ENCODE peak calls at places on chromosome 1, in seven cellular contexts. J is IMR-90, I is fibroblast of lung, X is WERI-Rb-1, R is lower lobe of right lung, K is pancreas, Y is HCT116. S is an unnamed sample. For H3K9me3, the result is how much of the 10 kb centered on the place peaks cover.

GRCh38 chr1:199307865-199308264 is 669.0 kb downstream of the PTPRC start:
- DNase-seq in J (no peak), I (no peak), X (no peak), R (no peak), K (no peak), Y (no peak), S (no peak)

GRCh38 chr1:106676021-106676420 is 380.5 kb upstream of the PRMT6 start:
- DNase-seq in J (no peak), I (peak), X (no peak), R (no peak), K (no peak), Y (no peak), S (no peak)

GRCh38 chr1:199735660-199736059 is 291.9 kb upstream of the NR5A2 start:
- DNase-seq in J (no peak), I (no peak), X (peak), R (no peak), K (no peak), Y (no peak), S (no peak)

GRCh38 chr1:97084566-97084965 is 363.0 kb downstream of the PTBP2 start:
- DNase-seq in J (peak), I (peak), X (no peak), R (no peak), K (no peak), Y (no peak), S (no peak)

GRCh38 chr1:27778022-27778421 is 5.0 kb downstream of the STX12 start:
- DNase-seq in J (no peak), I (no peak), X (no peak), R (no peak), K (no peak), Y (no peak), S (no peak)

GRCh38 chr1:230169454-230170152 is 102.6 kb downstream of the GALNT2 start:
- DNase-seq in J (peak), I (peak), X (no peak), R (no peak), K (no peak), Y (no peak), S (no peak)

GRCh38 chr1:51512120-51512519 is 6.9 kb downstream of the EPS15 start:
- DNase-seq in J (no peak), I (no peak), X (no peak), R (no peak), K (no peak), Y (no peak), S (no peak)

GRCh38 chr1:156537027-156537426 is 35.3 kb downstream of the IQGAP3 start:
- DNase-seq in J (no peak), I (no peak), X (no peak), R (no peak), K (no peak), Y (no peak), S (no peak)

GRCh38 chr1:71157151-71157550 is 76.3 kb upstream of the ZRANB2 start:
- DNase-seq in J (no peak), I (no peak), X (no peak), R (no peak), K (no peak), Y (no peak), S (no peak)

GRCh38 chr1:61338899-61339298 is 256.5 kb downstream of the NFIA start:
- DNase-seq in J (no peak), I (no peak), X (no peak), R (no peak), K (no peak), Y (no peak), S (no peak)

GRCh38 chr1:166975361-166976129 is at the start of gene ILDR2:
- DNase-seq in J (peak), I (peak), X (peak), R (peak), K (peak), Y (peak), S (no peak)

DNA sequence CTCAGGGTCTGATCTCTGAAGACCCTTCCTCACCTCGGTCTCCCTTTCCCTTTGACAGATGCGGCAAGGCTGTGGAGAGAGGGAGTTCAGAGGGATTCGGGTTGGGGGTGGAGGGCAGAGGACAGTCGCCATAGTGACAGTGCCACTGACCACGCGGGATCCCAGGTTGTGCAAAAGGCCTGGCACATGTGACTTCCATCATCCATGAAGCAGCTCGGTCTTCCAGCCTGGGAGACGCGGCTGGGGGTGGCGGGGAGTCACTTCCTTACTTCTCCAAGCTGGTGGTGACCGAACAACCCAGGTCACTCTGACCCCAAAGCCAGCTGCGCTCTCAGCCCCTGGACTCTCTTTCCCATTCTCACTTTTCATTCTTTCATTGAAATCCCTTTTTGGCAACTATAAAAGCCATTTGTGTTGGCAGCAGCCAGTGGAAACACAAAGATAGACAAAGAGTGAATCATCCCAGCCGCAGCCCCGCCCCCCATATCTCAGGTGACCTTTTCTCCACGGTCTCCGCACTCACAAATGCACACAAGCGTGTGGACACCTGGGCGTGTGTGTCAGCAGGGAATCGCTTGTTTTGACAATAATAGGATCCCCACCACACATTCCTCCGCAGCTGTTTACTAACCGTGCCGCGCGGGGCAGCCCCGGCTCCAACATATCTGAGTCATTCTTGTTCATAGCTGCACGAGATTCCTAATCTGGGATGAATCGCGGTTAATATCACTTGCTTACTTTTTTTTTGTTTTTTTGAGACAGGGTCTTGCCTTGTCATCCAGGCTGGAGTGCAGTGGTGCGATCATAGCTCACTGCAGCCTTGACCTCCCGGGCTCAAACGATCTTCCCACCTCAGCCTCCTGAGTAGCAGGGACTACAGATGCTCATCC is 68.3 kb downstream of the DHRS3 start:
- DNase-seq in J (peak), I (peak), X (no peak), R (peak), K (peak), Y (peak), S (peak)
- H3K27ac ChIP-seq in J (peak), I (peak), X (no peak), R (peak), K (peak), Y (peak), S (peak)

GRCh38 chr1:153238536-153238935 is 21.0 kb upstream of the LORICRIN start:
- DNase-seq in J (no peak), I (no peak), X (peak), R (no peak), K (no peak), Y (peak), S (no peak)
- TF ChIP-seq CTCF in J (no peak), I (no peak), X (peak), R (no peak), K (no peak), Y (peak), S (no peak)

GRCh38 chr1:118985611-118986290 is 2.4 kb downstream of the TBX15 start:
- DNase-seq in J (no peak), I (no peak), X (no peak), R (no peak), K (no peak), Y (no peak), S (no peak)

GRCh38 chr1:118983558-118984021 is 4.6 kb downstream of the TBX15 start:
- DNase-seq in J (no peak), I (no peak), X (no peak), R (no peak), K (no peak), Y (no peak), S (no peak)

GRCh38 chr1:118984990-118985608 is 3.0 kb downstream of the TBX15 start:
- DNase-seq in J (no peak), I (no peak), X (no peak), R (no peak), K (no peak), Y (no peak), S (no peak)

GRCh38 chr1:118982816-118983557 is 5.2 kb downstream of the TBX15 start:
- DNase-seq in J (no peak), I (no peak), X (no peak), R (no peak), K (no peak), Y (no peak), S (no peak)

DNA sequence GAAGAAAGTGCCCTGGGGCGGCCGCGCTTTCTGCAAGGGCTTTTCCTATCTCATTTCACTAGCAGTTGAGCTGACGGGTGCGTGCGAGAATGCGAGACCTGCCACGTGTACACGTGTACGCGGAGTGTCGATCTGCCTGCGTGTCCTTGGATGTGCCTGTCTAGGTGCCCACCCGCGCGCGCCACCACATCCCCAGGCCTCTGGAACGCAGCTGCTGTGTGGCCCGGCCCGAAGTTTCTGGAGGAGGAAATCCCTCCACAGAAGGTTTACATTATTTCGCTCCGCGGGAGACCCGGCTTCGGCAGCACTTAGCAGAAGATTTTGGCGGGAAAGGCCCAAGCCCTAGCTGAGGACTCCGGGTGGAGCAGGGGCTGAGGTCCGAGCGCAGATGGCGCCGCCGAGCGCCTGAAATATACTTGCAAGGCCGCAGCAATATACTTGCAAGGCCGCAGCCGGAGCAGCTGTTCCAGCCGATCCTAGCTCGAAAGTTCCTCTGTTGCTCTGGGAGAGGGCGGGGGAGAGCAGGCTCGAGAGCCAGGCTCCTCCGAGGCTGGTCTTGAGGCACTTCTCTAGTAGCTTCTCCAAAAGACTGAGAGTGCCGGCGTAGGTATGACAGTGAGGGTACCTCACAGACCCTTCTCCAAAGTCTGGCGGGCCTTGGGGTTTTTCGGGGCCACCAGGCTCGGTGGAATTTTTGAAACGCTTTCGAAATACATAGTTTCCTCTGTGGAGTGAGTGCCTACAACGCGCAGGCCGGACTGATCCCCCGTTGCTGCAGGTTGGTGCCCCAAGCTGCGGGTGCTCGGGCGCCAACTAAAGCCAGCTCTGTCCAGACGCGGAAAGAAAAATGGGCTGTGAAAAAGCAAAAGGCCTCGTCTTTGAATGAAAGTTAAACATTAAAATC is 3.8 kb downstream of the TBX15 start:
- DNase-seq in J (peak), I (no peak), X (no peak), R (no peak), K (no peak), Y (no peak), S (no peak)
- H3K9me3 ChIP-seq in J (under half), I (under half), X (under half), R (under half), K (under half), Y (under half), S (under half)

GRCh38 chr1:39046811-39047210 is 20.7 kb downstream of the NDUFS5 start:
- DNase-seq in J (no peak), I (peak), X (no peak), R (peak), K (no peak), Y (no peak), S (no peak)
- H3K27ac ChIP-seq in J (no peak), I (peak), X (no peak), R (peak), K (no peak), Y (no peak), S (peak)

GRCh38 chr1:165124772-165125171 is 231.7 kb downstream of the LMX1A start:
- DNase-seq in J (no peak), I (no peak), X (no peak), R (no peak), K (no peak), Y (no peak), S (no peak)

GRCh38 chr1:165134431-165134830 is 222.1 kb downstream of the LMX1A start:
- DNase-seq in J (no peak), I (no peak), X (no peak), R (no peak), K (no peak), Y (no peak), S (no peak)

DNA sequence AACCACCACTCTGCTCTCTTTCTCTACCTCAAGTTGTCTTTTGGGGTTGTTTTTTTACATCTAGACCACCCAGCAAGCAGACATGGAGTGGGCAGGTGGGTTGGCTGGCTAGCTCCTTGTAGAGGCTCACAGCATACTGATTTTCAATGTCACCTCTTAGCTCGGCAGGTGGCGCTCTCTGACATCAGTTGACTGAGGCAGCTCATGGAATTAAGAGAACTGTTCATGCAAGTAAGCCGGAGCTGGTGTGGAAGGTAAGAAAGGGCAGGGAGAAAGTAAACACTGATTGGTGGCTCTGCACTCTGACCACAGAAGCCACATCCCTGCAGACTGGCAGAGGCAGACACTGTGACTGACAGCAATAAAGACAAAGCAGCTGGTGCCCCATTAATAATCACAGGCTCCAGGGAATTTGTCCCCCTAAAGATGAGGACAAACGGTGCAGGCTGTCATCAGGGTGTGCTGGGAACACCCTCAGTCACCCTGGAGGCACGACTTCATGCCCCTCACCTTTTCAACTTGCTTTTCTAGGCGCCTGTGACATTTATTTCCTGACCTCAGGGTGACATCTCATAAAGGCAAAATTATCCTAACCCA is 226.8 kb downstream of the LMX1A start:
- DNase-seq in J (peak), I (peak), X (peak), R (peak), K (peak), Y (peak), S (no peak)
- TF ChIP-seq CTCF in J (peak), I (peak), X (peak), R (peak), K (peak), Y (peak), S (peak)

GRCh38 chr1:210687582-210688279 is 359.0 kb downstream of the HHAT start:
- DNase-seq in J (peak), I (peak), X (no peak), R (no peak), K (no peak), Y (no peak), S (no peak)
- H3K9me3 ChIP-seq in J (under half), I (under half), X (under half), R (under half), K (under half), Y (under half), S (under half)

GRCh38 chr1:182175340-182176068 is 114.0 kb upstream of the ZNF648 start:
- DNase-seq in J (no peak), I (no peak), X (no peak), R (peak), K (no peak), Y (no peak), S (no peak)

GRCh38 chr1:182169203-182169602 is 107.7 kb upstream of the ZNF648 start:
- DNase-seq in J (no peak), I (no peak), X (no peak), R (peak), K (no peak), Y (no peak), S (no peak)

GRCh38 chr1:182170941-182171461 is 109.5 kb upstream of the ZNF648 start:
- DNase-seq in J (no peak), I (no peak), X (no peak), R (peak), K (no peak), Y (no peak), S (no peak)

GRCh38 chr1:182174202-182174855 is 112.8 kb upstream of the ZNF648 start:
- DNase-seq in J (no peak), I (no peak), X (no peak), R (no peak), K (no peak), Y (no peak), S (no peak)

GRCh38 chr1:182173791-182174190 is 112.3 kb upstream of the ZNF648 start:
- DNase-seq in J (no peak), I (no peak), X (no peak), R (no peak), K (no peak), Y (no peak), S (no peak)
- H3K27ac ChIP-seq in J (no peak), I (no peak), X (no peak), R (peak), K (no peak), Y (no peak), S (no peak)

DNA sequence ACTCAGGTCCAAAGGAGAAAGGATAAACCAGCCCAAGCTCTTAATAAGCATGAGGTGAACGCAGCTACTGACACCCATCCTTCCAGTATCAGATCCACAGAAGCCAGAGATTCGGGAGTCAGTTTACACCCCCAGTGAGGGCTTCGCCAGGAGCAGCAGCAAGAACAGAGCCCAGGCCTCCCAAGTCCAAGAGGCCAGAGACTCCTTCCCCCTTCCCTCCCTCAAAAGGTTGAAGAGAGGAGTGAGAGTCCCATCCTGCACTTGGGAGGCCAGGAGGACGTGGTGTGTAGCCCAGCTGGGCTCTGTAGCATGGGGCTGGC is 72.8 kb downstream of the MRPL37 start:
- DNase-seq in J (no peak), I (no peak), X (no peak), R (no peak), K (no peak), Y (no peak), S (no peak)
- TF ChIP-seq CTCF in J (no peak), I (no peak), X (no peak), R (no peak), K (peak), Y (no peak), S (no peak)